ENCODE peak calls at places on chromosomes 11 and 22, in four cellular contexts. I is heart left ventricle, H is NB4, O is A549. W is an unnamed sample.

GRCh38 chr11:122717264-122717867 is 61.8 kb downstream of the UBASH3B start:
- DNase-seq in I (no peak), H (peak; percentile 95), O (no peak), W (peak; percentile 16)

GRCh38 chr11:120231963-120232362 is 8.0 kb upstream of the POU2F3 start:
- DNase-seq in H (no peak), O (no peak), I (no peak), W (no peak)

GRCh38 chr11:12724301-12725046 is 50.3 kb downstream of the TEAD1 start:
- DNase-seq in I (peak; percentile 80), O (peak; percentile 73), H (peak; percentile 51), W (peak; percentile 72)

GRCh38 chr11:112852141-112852853 is 108.9 kb upstream of the NCAM1 start:
- DNase-seq in O (no peak), H (no peak), I (no peak), W (no peak)

GRCh38 chr22:33969052-33969451 is 48.8 kb upstream of the LARGE1 start:
- DNase-seq in H (no peak), O (no peak), I (no peak), W (no peak)

GRCh38 chr11:124623861-124624525 is 1.3 kb downstream of the TBRG1 start:
- DNase-seq in O (no peak), I (no peak), H (no peak), W (peak; percentile 25)

GRCh38 chr11:13118194-13118593 is 109.1 kb downstream of the RASSF10 start:
- DNase-seq in O (peak; percentile 46), I (no peak), H (no peak), W (no peak)

GRCh38 chr11:110878513-110878912 is 166.3 kb upstream of the ARHGAP20 start:
- DNase-seq in H (no peak), O (no peak), I (no peak), W (no peak)

GRCh38 chr11:94809251-94809650 is 41.1 kb downstream of the AMOTL1 start:
- DNase-seq in O (no peak), I (no peak), H (no peak), W (no peak)

GRCh38 chr11:74683279-74683871 is 47.9 kb downstream of the CHRDL2 start:
- DNase-seq in O (no peak), H (no peak), I (peak; percentile 40), W (peak; percentile 10)

GRCh38 chr22:42711281-42711731 is 9.4 kb downstream of the A4GALT start:
- DNase-seq in I (no peak), H (no peak), O (no peak), W (no peak)

GRCh38 chr22:41028841-41029240 is 63.6 kb upstream of the EP300 start:
- DNase-seq in H (peak; percentile 78), O (no peak), I (no peak), W (no peak)

GRCh38 chr11:114307524-114308203 is 11.5 kb downstream of the NNMT start:
- DNase-seq in O (no peak), I (peak; percentile 72), H (peak; percentile 7), W (no peak)

GRCh38 chr11:34266987-34267386 is 90.8 kb downstream of the ABTB2 start:
- DNase-seq in O (no peak), I (peak; percentile 42), H (no peak), W (no peak)

GRCh38 chr11:8090756-8091155 is 9.7 kb downstream of the TUB start:
- DNase-seq in I (peak; percentile 31), O (no peak), H (peak; percentile 48), W (no peak)

GRCh38 chr22:36110306-36110791 is 50.2 kb downstream of the APOL3 start:
- DNase-seq in H (no peak), I (no peak), O (no peak), W (no peak)

DNA sequence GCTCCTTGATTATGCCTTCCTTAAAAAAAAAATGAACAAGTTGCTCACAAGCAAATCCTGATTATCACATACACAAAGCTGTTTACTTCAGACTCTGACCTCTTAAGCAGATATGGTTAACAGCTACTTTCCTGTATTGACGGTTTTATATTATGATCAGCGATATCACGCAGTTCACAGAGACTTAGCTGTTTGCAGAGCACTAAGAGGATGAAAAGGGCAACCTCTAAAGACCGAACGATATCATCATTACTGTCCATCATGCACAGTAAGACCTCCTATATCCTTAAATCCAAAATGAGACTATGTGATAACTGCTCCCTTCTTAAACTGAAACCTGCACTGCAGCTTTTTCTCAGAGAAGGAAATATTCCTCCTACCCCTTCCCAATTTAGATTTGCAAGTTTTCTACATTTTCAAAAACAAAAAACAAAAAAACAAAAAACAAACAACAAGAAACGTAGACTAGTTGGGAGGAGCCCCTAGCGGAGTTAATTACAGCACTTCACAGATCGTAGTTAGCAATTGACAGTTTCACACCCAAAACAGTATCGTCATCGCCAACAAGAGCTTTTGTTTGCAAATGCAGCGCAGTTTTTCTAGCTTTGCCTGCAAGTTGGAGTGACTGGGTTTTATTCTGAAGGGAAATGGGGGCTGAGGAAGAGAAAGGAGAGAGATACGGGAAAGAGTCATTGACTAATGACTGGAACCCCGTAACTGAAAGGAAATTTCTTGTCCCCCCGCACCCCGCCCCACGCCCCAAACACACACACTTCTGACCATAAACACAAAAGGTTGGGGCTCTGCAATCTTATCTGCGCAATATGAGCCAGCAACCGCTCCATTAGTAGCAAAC is 1.2 kb downstream of the DDX6 start:
- DNase-seq in I (no peak), H (peak; percentile 67), O (no peak), W (peak; percentile 82)
- TF ChIP-seq POLR2A in I (no peak), H (no peak), O (no peak), W (peak; percentile 36)

GRCh38 chr11:117993988-117994741 is 8.0 kb downstream of the IL10RA start:
- DNase-seq in O (no peak), I (no peak), H (peak; percentile 71), W (no peak)
- TF ChIP-seq POLR2A in O (no peak), I (no peak), H (no peak), W (no peak)

GRCh38 chr11:76365038-76365679 is 15.8 kb downstream of the THAP12 start:
- DNase-seq in H (no peak), I (no peak), O (no peak), W (peak; percentile 16)

GRCh38 chr11:76368497-76368896 is 12.4 kb downstream of the THAP12 start:
- DNase-seq in I (no peak), O (no peak), H (no peak), W (no peak)

GRCh38 chr11:76371170-76371569 is 9.8 kb downstream of the THAP12 start:
- DNase-seq in I (no peak), O (peak; percentile 41), H (peak; percentile 35), W (no peak)

GRCh38 chr11:76369406-76369805 is 11.5 kb downstream of the THAP12 start:
- DNase-seq in I (no peak), H (no peak), O (no peak), W (no peak)
- TF ChIP-seq POLR2A in I (no peak), H (no peak), O (no peak), W (no peak)

GRCh38 chr11:61429691-61430582 is at the start of the genes CPSF7 and SDHAF2:
- DNase-seq in I (peak; percentile 98), H (peak; percentile 98), O (peak; percentile 94), W (peak; percentile 98)
- TF ChIP-seq POLR2A in I (peak; percentile 24), H (peak; percentile 92), O (peak; percentile 55), W (peak; percentile 89)

GRCh38 chr11:67397536-67397935 is 4.1 kb downstream of the PPP1CA start:
- DNase-seq in O (no peak), H (no peak), I (no peak), W (peak; percentile 63)

GRCh38 chr11:67396258-67396581 is 4.4 kb downstream of the RAD9A start:
- DNase-seq in O (no peak), I (no peak), H (no peak), W (no peak)

GRCh38 chr11:67395555-67396257 is 3.9 kb downstream of the RAD9A start:
- DNase-seq in I (no peak), O (no peak), H (no peak), W (no peak)

GRCh38 chr11:67397986-67398660 is 3.5 kb downstream of the PPP1CA start:
- DNase-seq in H (no peak), I (no peak), O (no peak), W (no peak)

GRCh38 chr11:67396587-67397398 is 4.9 kb downstream of the PPP1CA start:
- DNase-seq in I (no peak), H (peak; percentile 51), O (no peak), W (no peak)
- TF ChIP-seq POLR2A in I (no peak), H (no peak), O (no peak), W (no peak)

DNA sequence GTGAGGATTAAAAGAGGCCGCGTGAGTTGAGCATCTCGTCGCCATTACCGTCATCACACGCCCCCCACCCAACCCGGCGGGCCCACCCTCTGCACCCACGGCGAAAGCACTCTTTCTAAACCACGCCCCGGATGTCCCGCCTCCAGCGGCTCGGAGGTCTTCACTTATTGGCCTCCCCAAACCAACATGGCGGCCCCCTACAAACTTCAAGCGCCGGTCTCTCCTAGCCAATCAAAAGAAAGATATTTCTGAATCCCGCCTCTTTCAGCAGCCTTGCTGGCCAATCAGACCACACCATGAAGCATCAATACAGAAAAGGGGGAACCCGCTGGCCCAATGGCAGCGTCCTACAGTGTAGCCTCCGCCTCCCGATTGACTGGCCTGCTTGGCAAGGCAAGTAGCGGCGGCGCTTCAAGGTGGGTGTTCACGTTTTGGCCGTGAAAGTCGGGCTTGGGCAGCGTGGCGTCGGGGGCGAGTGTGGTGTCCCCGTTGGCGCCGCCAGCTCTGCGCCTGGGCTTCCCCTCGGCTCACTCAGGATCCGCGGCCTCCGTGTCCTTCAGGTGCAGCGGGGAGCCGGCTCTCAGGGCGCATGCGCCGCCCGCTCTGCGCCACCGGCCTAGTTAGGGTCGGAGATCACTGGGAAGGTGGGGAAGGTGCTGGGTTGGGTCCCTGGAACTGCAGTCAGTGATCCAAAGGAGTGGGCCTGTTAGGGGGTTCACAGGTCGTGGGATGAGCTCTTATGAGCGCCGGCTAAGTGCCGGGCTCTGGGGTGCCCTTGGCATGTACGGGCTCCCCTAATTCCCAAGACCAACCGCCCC is at the start of gene NDUFS8:
- DNase-seq in I (peak; percentile 96), O (peak; percentile 99), H (peak; percentile 99), W (peak; percentile 99)
- TF ChIP-seq POLR2A in I (no peak), O (peak; percentile 64), H (peak; percentile 66), W (peak; percentile 84)

GRCh38 chr22:38843716-38844660 is at the start of gene NPTXR:
- DNase-seq in H (peak; percentile 59), O (peak; percentile 53), I (peak; percentile 51), W (peak; percentile 40)
- TF ChIP-seq POLR2A in H (no peak), O (peak; percentile 67), I (no peak), W (no peak)

DNA sequence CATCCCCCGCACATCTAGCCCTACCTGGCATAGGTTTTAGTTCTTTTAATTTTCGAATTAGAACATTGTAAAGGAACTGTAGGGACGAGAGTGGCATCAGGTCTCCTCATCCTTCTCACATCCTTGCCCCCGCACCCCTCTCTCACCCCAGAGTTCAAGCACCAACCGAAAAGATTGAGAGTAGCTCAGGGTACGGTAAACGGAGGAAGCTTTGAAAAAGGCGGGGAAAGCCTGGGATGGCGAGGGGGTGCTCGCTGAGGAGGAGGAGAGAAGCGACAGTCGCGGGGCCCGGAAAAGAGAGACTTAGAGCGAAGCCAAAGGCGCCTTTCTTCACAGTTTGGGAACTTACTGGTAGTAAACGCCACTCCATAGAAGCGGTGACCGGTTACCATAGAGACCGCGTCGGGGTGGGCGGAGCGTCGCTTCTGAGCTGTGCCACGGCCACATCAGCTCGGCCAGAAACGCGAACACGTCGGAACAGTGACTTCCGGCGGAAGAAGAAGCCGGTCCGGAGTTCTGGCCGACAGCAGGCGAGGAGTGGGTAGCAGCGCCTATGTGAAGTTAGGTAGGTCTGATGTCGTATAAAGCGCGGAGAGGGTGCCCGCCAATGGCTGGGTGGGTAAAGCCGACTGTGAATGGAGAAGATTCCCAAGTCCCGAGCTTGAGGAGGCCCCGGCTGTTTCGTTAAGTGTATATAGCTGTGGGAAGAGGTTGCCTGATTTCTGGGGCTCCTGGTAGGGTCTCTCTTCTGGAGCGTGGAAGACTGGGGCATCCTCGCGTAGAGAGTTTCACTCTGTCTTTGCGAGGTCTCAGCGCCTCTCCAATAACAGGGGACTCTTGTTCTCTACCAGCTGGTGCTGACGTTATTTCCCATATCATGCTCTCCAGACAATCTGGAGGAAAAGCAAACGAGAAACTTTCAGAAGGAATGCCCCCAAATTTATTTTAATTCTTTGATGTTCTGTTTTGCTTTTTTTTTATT is at the start of the genes DCDC1 and DNAJC24:
- DNase-seq in H (peak; percentile 93), O (peak; percentile 68), I (peak; percentile 92), W (peak; percentile 96)
- TF ChIP-seq POLR2A in H (peak; percentile 62), O (peak; percentile 88), I (no peak), W (peak; percentile 77)

W was measured in erythroblast.